ENCODE peak calls at places on chromosomes 1 and 21, in four cellular contexts. Q is NCI-H1092, L is endothelial cell, S is psoas muscle. Z is an unnamed sample.

GRCh38 chr1:183877321-183877720 is 72.4 kb downstream of the RGL1 start:
- DNase-seq in Q (no peak), S (peak), L (no peak), Z (peak)

GRCh38 chr1:6248798-6249731 is 5.1 kb downstream of the HES3 start:
- DNase-seq in S (peak), L (no peak), Q (no peak), Z (no peak)

GRCh38 chr1:192807221-192807967 is 1.4 kb upstream of the RGS2 start:
- DNase-seq in Q (no peak), S (no peak), L (no peak), Z (no peak)

GRCh38 chr1:117231748-117232373 is 21.1 kb upstream of the VTCN1 start:
- DNase-seq in S (no peak), Q (no peak), L (no peak), Z (no peak)

GRCh38 chr21:46119565-46120271 is 21.8 kb downstream of the COL6A2 start:
- DNase-seq in S (peak), Q (no peak), L (no peak), Z (no peak)

GRCh38 chr1:70090875-70091274 is 114.5 kb downstream of the LRRC40 start:
- DNase-seq in Q (no peak), L (no peak), S (no peak), Z (no peak)

GRCh38 chr21:35294231-35294898 is 245.3 kb upstream of the RUNX1 start:
- DNase-seq in S (no peak), L (no peak), Q (peak), Z (no peak)

GRCh38 chr1:190479028-190479427 is 1.4 kb upstream of the BRINP3 start:
- DNase-seq in S (no peak), Q (no peak), L (no peak), Z (no peak)

GRCh38 chr1:27357281-27358037 is 9.3 kb downstream of the MAP3K6 start:
- DNase-seq in L (peak), S (peak), Q (peak), Z (peak)

GRCh38 chr1:231395051-231395995 is 26.8 kb downstream of the EGLN1 start:
- DNase-seq in S (no peak), Q (no peak), L (no peak), Z (no peak)

GRCh38 chr1:26529655-26530539 is at the start of gene RPS6KA1:
- DNase-seq in L (peak), Q (peak), S (peak), Z (peak)

GRCh38 chr1:63615809-63616420 is 22.7 kb downstream of the PGM1 start:
- DNase-seq in L (peak), S (peak), Q (peak), Z (peak)

GRCh38 chr1:238681021-238681420 is 705.3 kb upstream of the CHRM3 start:
- DNase-seq in L (no peak), S (no peak), Q (no peak), Z (no peak)

GRCh38 chr1:56844709-56845108 is 9.9 kb upstream of the C8A start:
- DNase-seq in S (no peak), Q (no peak), L (no peak), Z (no peak)

GRCh38 chr1:179295356-179295755 is 1.8 kb downstream of the SOAT1 start:
- DNase-seq in L (no peak), Q (no peak), S (no peak), Z (no peak)

GRCh38 chr1:180854001-180854400 is 58.7 kb upstream of the KIAA1614 start:
- DNase-seq in Q (no peak), S (no peak), L (no peak), Z (no peak)

GRCh38 chr1:87689487-87689886 is 360.8 kb downstream of the LMO4 start:
- DNase-seq in L (no peak), S (no peak), Q (no peak), Z (no peak)

GRCh38 chr1:152167835-152168534 is 9.0 kb upstream of the RPTN start:
- DNase-seq in L (no peak), Q (no peak), S (no peak), Z (no peak)

GRCh38 chr1:161021168-161021958 is 411 bp upstream of the F11R start:
- DNase-seq in L (peak), Q (peak), S (peak), Z (peak)

GRCh38 chr1:91693542-91693941 is 192.4 kb downstream of the TGFBR3 start:
- DNase-seq in S (peak), L (no peak), Q (no peak), Z (peak)

GRCh38 chr21:39657091-39657689 is 44.5 kb downstream of the B3GALT5 start:
- DNase-seq in Q (no peak), L (no peak), S (no peak), Z (no peak)

GRCh38 chr1:112614460-112615065 is 4.4 kb downstream of the ST7L start:
- DNase-seq in S (no peak), L (no peak), Q (no peak), Z (no peak)

GRCh38 chr1:29532285-29532684 is 296.0 kb downstream of the PTPRU start:
- DNase-seq in S (no peak), Q (no peak), L (no peak), Z (no peak)

GRCh38 chr21:42387843-42388242 is 8.0 kb downstream of the TMPRSS3 start:
- DNase-seq in S (peak), L (no peak), Q (no peak), Z (no peak)

GRCh38 chr1:116855220-116855619 is 54.5 kb upstream of the PTGFRN start:
- DNase-seq in S (peak), L (no peak), Q (peak), Z (peak)

GRCh38 chr1:91120421-91120820 is 98.6 kb upstream of the ZNF644 start:
- DNase-seq in L (no peak), S (no peak), Q (no peak), Z (no peak)

GRCh38 chr1:180156201-180156600 is 1.5 kb downstream of the QSOX1 start:
- DNase-seq in Q (no peak), L (no peak), S (no peak), Z (no peak)

GRCh38 chr1:244709076-244709475 is 56.1 kb downstream of the DESI2 start:
- DNase-seq in S (no peak), L (no peak), Q (no peak), Z (no peak)

GRCh38 chr1:210369425-210369824 is 40.7 kb downstream of the HHAT start:
- DNase-seq in L (no peak), S (no peak), Q (no peak), Z (no peak)

GRCh38 chr1:54833146-54833545 is 32.0 kb upstream of the TTC22 start:
- DNase-seq in S (no peak), Q (no peak), L (no peak), Z (no peak)

GRCh38 chr1:26530898-26531598 is 1.5 kb downstream of the RPS6KA1 start:
- DNase-seq in L (no peak), Q (peak), S (no peak), Z (no peak)

GRCh38 chr1:33420870-33421775 is 9.8 kb downstream of the PHC2 start:
- DNase-seq in L (no peak), S (no peak), Q (no peak), Z (no peak)

Z was measured in anterior cingulate cortex.